ENCODE peak calls at places on chromosome 22, in nine cellular contexts. X is kidney epithelial cell, W is ovary, C is mesendoderm, R is lower lobe of right lung, G is thoracic aorta, E is fibroblast of the aortic adventitia, I is left ventricle myocardium inferior, S is astrocyte of the spinal cord. Q is an unnamed sample.

GRCh38 chr22:25492950-25493790 is 71.3 kb upstream of the GRK3 start:
- DNase-seq in X (no peak), W (no peak), C (no peak), R (no peak), G (no peak), E (no peak), I (no peak), S (no peak), Q (peak; percentile 80)

GRCh38 chr22:41578114-41578513 is 11.5 kb downstream of the PMM1 start:
- DNase-seq in X (no peak), W (no peak), C (no peak), R (no peak), G (no peak), E (no peak), I (no peak), S (no peak), Q (no peak)

GRCh38 chr22:24466831-24467249 is 28.3 kb upstream of the UPB1 start:
- DNase-seq in X (peak; percentile 16), W (peak; percentile 35), C (no peak), R (no peak), G (no peak), E (peak; percentile 80), I (peak; percentile 36), S (peak; percentile 88), Q (peak; percentile 59)

GRCh38 chr22:37473437-37473946 is 12.7 kb downstream of the MFNG start:
- DNase-seq in X (no peak), W (no peak), C (no peak), R (no peak), G (no peak), E (no peak), I (no peak), S (no peak), Q (no peak)

GRCh38 chr22:35663371-35663770 is 15.1 kb downstream of the APOL6 start:
- DNase-seq in X (no peak), W (no peak), C (no peak), R (no peak), G (no peak), E (peak; percentile 64), I (no peak), S (no peak), Q (no peak)

GRCh38 chr22:30277547-30278344 is 11.1 kb upstream of the OSM start:
- DNase-seq in X (no peak), W (no peak), C (no peak), R (no peak), G (no peak), E (peak; percentile 94), I (no peak), S (peak; percentile 82), Q (no peak)

GRCh38 chr22:41596776-41597634 is 7.4 kb upstream of the PMM1 start:
- DNase-seq in X (no peak), W (peak; percentile 77), C (peak; percentile 59), R (peak; percentile 78), G (no peak), E (peak; percentile 58), I (peak; percentile 52), S (peak; percentile 41), Q (peak; percentile 43)

GRCh38 chr22:24186352-24186740 is 5.1 kb downstream of the SUSD2 start:
- DNase-seq in X (no peak), W (no peak), C (no peak), R (no peak), G (no peak), E (no peak), I (no peak), S (no peak), Q (no peak)

GRCh38 chr22:17743661-17744411 is 30.4 kb downstream of the BID start:
- DNase-seq in X (no peak), W (no peak), C (no peak), R (no peak), G (no peak), E (no peak), I (no peak), S (no peak), Q (no peak)

GRCh38 chr22:33921576-33922181 is 1.4 kb upstream of the LARGE1 start:
- DNase-seq in X (no peak), W (peak; percentile 78), C (peak; percentile 82), R (peak; percentile 63), G (no peak), E (peak; percentile 59), I (peak; percentile 68), S (peak; percentile 45), Q (peak; percentile 81)

GRCh38 chr22:26327306-26327705 is 101.8 kb upstream of the ASPHD2 start:
- DNase-seq in X (no peak), W (no peak), C (no peak), R (no peak), G (no peak), E (no peak), I (no peak), S (no peak), Q (no peak)

DNA sequence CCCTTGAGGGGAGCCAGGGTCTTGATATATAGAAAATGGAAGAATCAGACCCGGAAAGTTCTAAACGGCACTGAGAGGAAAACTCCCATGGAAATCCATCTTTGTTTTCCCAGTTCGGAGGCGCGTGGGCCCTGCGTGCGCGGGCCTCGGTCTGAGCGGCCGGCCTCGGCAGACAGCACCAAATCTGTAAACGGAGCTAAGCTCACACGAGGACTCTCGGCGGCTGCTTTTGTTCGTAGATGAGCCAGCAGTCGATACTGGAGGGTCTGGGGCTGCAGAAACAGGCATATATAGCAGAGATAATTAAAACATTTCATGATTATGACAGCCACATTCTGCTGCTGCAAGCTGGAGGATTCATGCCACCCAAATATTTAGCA is 68.5 kb upstream of the PPARA start:
- DNase-seq in X (no peak), W (no peak), C (no peak), R (peak; percentile 36), G (no peak), E (peak; percentile 52), I (peak; percentile 22), S (no peak), Q (no peak)
- H3K4me3 ChIP-seq in X (no peak overlapping the region), W (peak overlapping the region; percentile 78), C (no peak overlapping the region), R (peak overlapping the region; percentile 93), G (peak overlapping the region; percentile 86), E (peak overlapping the region; percentile 98), I (peak overlapping the region; percentile 96), S (peak overlapping the region; percentile 86), Q (no peak overlapping the region)

GRCh38 chr22:39446239-39446721 is 10.5 kb upstream of the MGAT3 start:
- DNase-seq in X (no peak), W (no peak), C (peak; percentile 69), R (no peak), G (no peak), E (no peak), I (no peak), S (no peak), Q (no peak)
- H3K4me3 ChIP-seq in X (no peak overlapping the region), W (no peak overlapping the region), C (no peak overlapping the region), R (no peak overlapping the region), G (no peak overlapping the region), E (no peak overlapping the region), I (no peak overlapping the region), S (no peak overlapping the region), Q (no peak overlapping the region)

GRCh38 chr22:46769191-46769675 is 6.8 kb downstream of the TBC1D22A start:
- DNase-seq in X (no peak), W (no peak), C (no peak), R (peak; percentile 46), G (no peak), E (no peak), I (peak; percentile 64), S (no peak), Q (no peak)
- H3K4me3 ChIP-seq in X (no peak overlapping the region), W (no peak overlapping the region), C (no peak overlapping the region), R (no peak overlapping the region), G (no peak overlapping the region), E (no peak overlapping the region), I (no peak overlapping the region), S (no peak overlapping the region), Q (no peak overlapping the region)

DNA sequence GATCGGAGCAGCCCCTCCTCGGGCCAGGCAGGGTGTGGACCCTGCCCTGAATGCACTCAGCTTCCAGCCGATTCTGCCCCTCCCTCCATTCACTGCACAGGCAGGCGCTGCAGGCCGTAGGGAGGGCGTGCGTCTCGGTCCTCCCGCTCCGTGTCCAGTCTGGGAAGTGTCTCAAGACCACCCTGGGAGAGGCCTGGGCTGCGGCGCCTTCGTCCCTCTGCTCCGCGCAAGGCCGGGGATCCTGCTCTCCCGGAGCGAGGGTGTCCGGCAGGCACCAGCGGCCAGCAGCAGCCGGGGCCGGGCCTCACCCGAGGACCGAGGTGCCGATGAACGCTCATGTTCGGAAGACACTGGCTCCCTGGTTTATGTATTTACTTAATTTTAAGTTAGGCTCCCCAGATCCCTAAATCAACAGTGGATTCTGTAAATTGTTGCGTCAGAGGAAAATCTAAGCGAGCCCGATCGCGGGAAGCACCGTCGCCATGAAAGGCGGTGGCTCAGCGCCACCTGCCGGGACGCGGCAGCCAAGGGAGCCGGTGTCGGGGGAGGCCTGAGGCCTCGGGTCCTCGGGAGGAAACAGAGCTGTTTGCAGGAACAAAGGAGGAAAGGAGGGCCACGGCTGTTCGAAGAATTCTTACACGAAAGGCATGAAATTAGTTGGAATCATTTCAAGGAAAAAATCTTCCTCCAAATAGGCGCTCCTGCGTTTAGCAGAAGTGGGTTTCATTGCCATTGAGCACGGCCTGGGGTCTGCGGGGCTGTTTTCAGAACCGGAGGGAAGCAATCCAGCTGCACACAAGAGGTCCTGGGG is 195.3 kb downstream of the BRD1 start:
- DNase-seq in X (no peak), W (peak; percentile 61), C (peak; percentile 84), R (peak; percentile 51), G (no peak), E (peak; percentile 2), I (peak; percentile 47), S (peak; percentile 50), Q (peak; percentile 76)
- H3K4me3 ChIP-seq in X (peak overlapping the region; percentile 30), W (peak overlapping the region; percentile 26), C (peak overlapping the region; percentile 6), R (peak overlapping the region; percentile 43), G (peak overlapping the region; percentile 49), E (no peak overlapping the region), I (peak overlapping the region; percentile 62), S (peak overlapping the region; percentile 15), Q (no peak overlapping the region)

GRCh38 chr22:27615408-27615807 is 186.1 kb downstream of the MN1 start:
- DNase-seq in X (no peak), W (no peak), C (no peak), R (no peak), G (no peak), E (no peak), I (no peak), S (no peak), Q (no peak)

GRCh38 chr22:27616033-27616432 is 185.5 kb downstream of the MN1 start:
- DNase-seq in X (no peak), W (no peak), C (no peak), R (no peak), G (no peak), E (no peak), I (no peak), S (no peak), Q (peak; percentile 83)

GRCh38 chr22:27612075-27612474 is 189.5 kb downstream of the MN1 start:
- DNase-seq in X (no peak), W (no peak), C (no peak), R (no peak), G (no peak), E (no peak), I (no peak), S (no peak), Q (peak; percentile 49)

GRCh38 chr22:27613099-27614089 is 188.2 kb downstream of the MN1 start:
- DNase-seq in X (no peak), W (no peak), C (no peak), R (no peak), G (no peak), E (no peak), I (no peak), S (no peak), Q (no peak)

GRCh38 chr22:27614291-27615007 is 187.1 kb downstream of the MN1 start:
- DNase-seq in X (no peak), W (no peak), C (no peak), R (no peak), G (no peak), E (no peak), I (no peak), S (no peak), Q (no peak)
- H3K4me3 ChIP-seq in X (peak overlapping the region; percentile 2), W (peak overlapping the region; percentile 24), C (no peak overlapping the region), R (peak overlapping the region; percentile 21), G (peak overlapping the region; percentile 69), E (peak overlapping the region; percentile 31), I (peak overlapping the region; percentile 53), S (no peak overlapping the region), Q (no peak overlapping the region)